ENCODE peak calls at places on chromosomes 16 and 17, in five cellular contexts. D is Peyer's patch, X is right cardiac atrium, O is heart right ventricle, H is ovary. W is an unnamed sample.

GRCh38 chr16:30473231-30474061 is 904 bp downstream of the ITGAL start:
- DNase-seq in X (no peak), D (peak; percentile 68), H (no peak), O (peak; percentile 15), W (peak; percentile 56)

GRCh38 chr17:29590261-29590978 is 972 bp upstream of the GIT1 start:
- DNase-seq in O (peak; percentile 24), X (no peak), H (peak; percentile 60), D (no peak), W (peak; percentile 45)

GRCh38 chr16:85349413-85350145 is 237.3 kb upstream of the CIBAR2 start:
- DNase-seq in O (no peak), D (no peak), H (no peak), X (no peak), W (no peak)

GRCh38 chr16:88790312-88791150 is 5.5 kb upstream of the PIEZO1 start:
- DNase-seq in O (peak; percentile 44), D (peak; percentile 86), X (no peak), H (peak; percentile 14), W (peak; percentile 83)

GRCh38 chr17:2580641-2581040 is 12.8 kb upstream of the PAFAH1B1 start:
- DNase-seq in X (no peak), H (no peak), D (no peak), O (no peak), W (no peak)

GRCh38 chr16:11955713-11956123 is 9.3 kb upstream of the TNFRSF17 start:
- DNase-seq in O (no peak), X (no peak), H (no peak), D (no peak), W (no peak)

GRCh38 chr17:35543856-35544255 is 6.4 kb upstream of the SLFN12L start:
- DNase-seq in H (no peak), D (no peak), X (no peak), O (no peak), W (no peak)

GRCh38 chr17:36127199-36127881 is 23.7 kb downstream of the CCL4 start:
- DNase-seq in X (no peak), D (peak; percentile 84), H (no peak), O (no peak), W (no peak)

GRCh38 chr17:28745052-28745776 is 1.4 kb downstream of the TRAF4 start:
- DNase-seq in X (peak; percentile 60), H (peak; percentile 67), D (peak; percentile 74), O (no peak), W (peak; percentile 65)

GRCh38 chr16:20136446-20136968 is 62.8 kb upstream of the GPR139 start:
- DNase-seq in X (no peak), H (no peak), O (no peak), D (no peak), W (no peak)

GRCh38 chr17:36609498-36609862 is 8.1 kb downstream of the MRM1 start:
- DNase-seq in H (no peak), X (no peak), D (no peak), O (no peak), W (no peak)

GRCh38 chr16:17357302-17358062 is 113.3 kb downstream of the XYLT1 start:
- DNase-seq in O (no peak), X (no peak), D (peak; percentile 37), H (no peak), W (no peak)
- H3K4me1 ChIP-seq in O (no peaks in the 10 kb centered on the region), X (peaks cover 12% of the 10 kb centered on the region), D (peaks cover 17% of the 10 kb centered on the region), H (peaks cover 1% of the 10 kb centered on the region), W (peaks cover 57% of the 10 kb centered on the region)

DNA sequence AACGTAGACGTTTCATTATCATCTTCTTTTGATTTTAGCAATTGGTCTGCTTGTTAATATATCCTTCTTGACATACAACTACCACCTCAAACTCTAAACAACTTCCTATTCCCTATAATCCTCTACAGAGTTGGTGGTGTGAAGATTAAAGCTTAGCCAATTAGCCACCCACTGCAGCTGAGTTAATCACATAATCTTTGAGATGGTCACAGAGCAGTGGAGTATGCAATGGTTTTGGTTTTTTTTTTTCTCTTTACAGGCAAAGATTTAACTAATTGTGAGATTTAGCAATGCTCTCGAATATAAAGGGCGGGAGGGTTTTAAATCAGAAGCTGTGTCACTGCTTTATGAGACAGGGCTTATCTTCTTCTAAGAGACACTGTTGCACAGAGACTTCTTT is 37.0 kb downstream of the STX8 start:
- DNase-seq in H (no peak), X (no peak), D (no peak), O (no peak), W (no peak)
- H3K27ac ChIP-seq in H (no peak overlapping the region), X (no peak overlapping the region), D (no peak overlapping the region), O (no peak overlapping the region), W (no peak overlapping the region)

GRCh38 chr17:82528484-82529265 is 9.1 kb downstream of the FOXK2 start:
- DNase-seq in D (peak; percentile 73), H (no peak), O (peak; percentile 40), X (peak; percentile 51), W (peak; percentile 61)
- H3K4me1 ChIP-seq in D (peaks cover 52% of the 10 kb centered on the region), H (peaks cover 25% of the 10 kb centered on the region), O (peaks cover 22% of the 10 kb centered on the region), X (peaks cover 19% of the 10 kb centered on the region), W (peaks cover 65% of the 10 kb centered on the region)

GRCh38 chr16:82633964-82634600 is 7.3 kb downstream of the CDH13 start:
- DNase-seq in H (no peak), O (peak; percentile 42), X (peak; percentile 26), D (no peak), W (no peak)
- H3K27ac ChIP-seq in H (no peak overlapping the region), O (peak overlapping the region; percentile 76), X (peak overlapping the region; percentile 9), D (no peak overlapping the region), W (no peak overlapping the region)

GRCh38 chr17:58351710-58352017 is 337 bp downstream of the SUPT4H1 start:
- DNase-seq in H (no peak), D (no peak), X (no peak), O (no peak), W (no peak)

GRCh38 chr17:58352843-58353719 is 1.1 kb upstream of the SUPT4H1 start:
- DNase-seq in X (no peak), O (peak; percentile 32), H (peak; percentile 45), D (peak; percentile 66), W (peak; percentile 57)

GRCh38 chr17:58352018-58352842 is at the start of gene SUPT4H1:
- DNase-seq in H (peak; percentile 93), D (peak; percentile 95), X (peak; percentile 86), O (peak; percentile 87), W (peak; percentile 93)

GRCh38 chr17:58348038-58348437 is 4.0 kb downstream of the SUPT4H1 start:
- DNase-seq in X (no peak), H (no peak), D (no peak), O (no peak), W (no peak)

DNA sequence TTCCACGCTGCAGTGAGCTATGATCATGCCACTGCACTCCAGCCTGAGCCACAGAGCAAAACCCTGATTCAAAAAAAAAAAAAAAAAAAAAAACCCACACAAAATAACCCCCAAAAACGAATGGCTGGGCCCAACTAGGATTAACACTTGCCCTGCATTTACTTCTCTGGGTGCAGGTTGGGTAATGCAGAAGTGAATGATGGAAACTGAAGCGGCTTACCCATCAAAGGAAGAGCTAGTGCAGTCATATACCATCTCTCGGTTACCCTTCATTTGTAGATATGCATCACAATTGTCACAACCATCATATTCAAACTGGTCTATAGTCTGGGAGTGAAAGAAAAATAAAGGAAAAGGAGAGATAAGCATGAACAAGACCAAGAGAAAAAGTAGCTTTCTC is 819 bp downstream of the SUPT4H1 start:
- DNase-seq in D (no peak), O (no peak), H (no peak), X (no peak), W (no peak)
- H3K4me1 ChIP-seq in D (peaks cover 13% of the 10 kb centered on the region), O (no peaks in the 10 kb centered on the region), H (peaks cover 5% of the 10 kb centered on the region), X (no peaks in the 10 kb centered on the region), W (peaks cover 22% of the 10 kb centered on the region)

DNA sequence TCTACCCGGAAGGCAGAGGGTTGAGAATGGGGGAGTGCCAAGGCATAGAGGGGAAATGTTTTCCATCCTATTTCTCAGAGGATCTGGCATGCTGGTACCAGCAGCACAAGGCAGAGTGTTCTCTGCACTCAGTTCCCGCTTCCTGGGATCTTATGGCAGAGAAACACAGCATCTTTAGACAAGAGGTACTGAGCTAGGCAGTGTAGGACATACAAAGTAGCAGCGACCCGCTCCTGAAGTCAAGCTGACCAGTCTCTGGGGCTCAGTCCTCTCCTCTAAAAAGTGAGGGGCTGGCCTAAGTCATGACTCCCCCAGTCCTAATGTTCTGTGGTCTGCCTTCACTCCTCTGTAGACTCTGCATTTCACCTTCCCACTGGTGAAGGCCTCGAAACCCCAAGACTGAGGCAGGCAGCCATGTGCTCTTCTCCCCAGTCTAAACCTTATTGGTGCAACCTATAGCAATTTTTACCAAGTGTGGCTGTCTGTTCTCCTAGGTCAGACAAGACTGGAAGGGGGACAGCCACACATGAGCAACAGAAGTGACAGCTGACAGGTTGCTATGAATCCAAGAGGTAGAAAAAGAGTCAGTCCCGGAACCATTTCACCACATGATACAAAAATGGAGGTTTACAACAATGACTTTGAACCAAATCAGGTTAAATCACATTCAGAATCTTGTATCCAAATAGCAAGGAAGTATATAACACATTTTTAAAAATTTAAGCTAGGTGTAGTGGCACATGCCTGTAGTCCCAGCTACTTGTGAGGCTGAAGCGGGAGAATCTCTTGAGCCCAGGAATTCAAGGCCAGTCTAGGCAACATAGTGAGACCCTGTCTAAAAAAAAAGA is 11.4 kb upstream of the TSPOAP1 start:
- DNase-seq in O (no peak), X (no peak), H (no peak), D (no peak), W (no peak)
- H3K27ac ChIP-seq in O (peak overlapping the region; percentile 66), X (no peak overlapping the region), H (no peak overlapping the region), D (peak overlapping the region; percentile 96), W (peak overlapping the region; percentile 95)